ENCODE peak calls at places on chromosomes 11 and 22, in four cellular contexts. Y is fibroblast of the conjunctiva, J is epithelial cell of esophagus, S is GM18507. U is an unnamed sample.

GRCh38 chr11:129702410-129703390 is 112.9 kb upstream of the TMEM45B start:
- DNase-seq in Y (no peak), J (peak), S (no peak), U (no peak)

GRCh38 chr11:18236664-18237356 is at the start of gene SAA4:
- DNase-seq in Y (no peak), J (peak), S (no peak), U (no peak)

GRCh38 chr22:20524004-20524481 is 16.6 kb downstream of the MED15 start:
- DNase-seq in Y (no peak), S (no peak), J (peak), U (no peak)

GRCh38 chr11:72736452-72737069 is 15.6 kb downstream of the ARAP1 start:
- DNase-seq in J (peak), S (no peak), Y (peak), U (no peak)

GRCh38 chr11:134181707-134182106 is 42.1 kb downstream of the NCAPD3 start:
- DNase-seq in Y (peak), S (no peak), J (peak), U (no peak)

GRCh38 chr11:129905402-129905801 is 10.0 kb upstream of the NFRKB start:
- DNase-seq in Y (no peak), S (no peak), J (no peak), U (no peak)

GRCh38 chr11:117717485-117718314 is 79.3 kb downstream of the DSCAML1 start:
- DNase-seq in J (peak), Y (no peak), S (no peak), U (no peak)

GRCh38 chr11:32358729-32359128 is 76.6 kb downstream of the WT1 start:
- DNase-seq in Y (no peak), S (no peak), J (no peak), U (no peak)

GRCh38 chr11:134701564-134702165 is 289.6 kb upstream of the B3GAT1 start:
- DNase-seq in J (no peak), Y (no peak), S (no peak), U (no peak)

U was measured in GM12892.